ENCODE peak calls at places on chromosome 14, in five cellular contexts. C is ELR, O is DMS79 treated with DMSO at 0.1 percent for 48 hours, H is DMS 273 treated with DMSO at 0.1 percent for 48 hours, P is tibial artery. X is an unnamed sample.

GRCh38 chr14:39884091-39884490 is 451.9 kb upstream of the FBXO33 start:
- DNase-seq in C (no peak), O (no peak), H (no peak), P (no peak), X (no peak)

GRCh38 chr14:70652871-70653270 is 11.2 kb downstream of the TTC9 start:
- DNase-seq in C (peak; percentile 22), O (no peak), H (no peak), P (no peak), X (no peak)

GRCh38 chr14:92997343-92998061 is 74.6 kb downstream of the CHGA start:
- DNase-seq in C (peak; percentile 32), O (no peak), H (no peak), P (no peak), X (no peak)

GRCh38 chr14:31208546-31209424 is 1.2 kb upstream of the HECTD1 start:
- DNase-seq in C (no peak), O (no peak), H (no peak), P (no peak), X (peak; percentile 11)

GRCh38 chr14:64563696-64564095 is 13.9 kb downstream of the PPP1R36 start:
- DNase-seq in C (no peak), O (no peak), H (no peak), P (no peak), X (no peak)

GRCh38 chr14:64630778-64631177 is 73.4 kb upstream of the PLEKHG3 start:
- DNase-seq in C (no peak), O (no peak), H (no peak), P (no peak), X (peak; percentile 37)

GRCh38 chr14:91911474-91912032 is 35.9 kb downstream of the FBLN5 start:
- DNase-seq in C (peak; percentile 56), O (peak; percentile 45), H (no peak), P (no peak), X (peak; percentile 37)

GRCh38 chr14:100692859-100693558 is 33.7 kb upstream of the DLK1 start:
- DNase-seq in C (peak; percentile 99), O (peak; percentile 90), H (no peak), P (no peak), X (no peak)

GRCh38 chr14:22152901-22153300 is 436.1 kb downstream of the DAD1 start:
- DNase-seq in C (no peak), O (no peak), H (no peak), P (no peak), X (peak; percentile 21)

GRCh38 chr14:84927096-84927910 is 602.6 kb upstream of the FLRT2 start:
- DNase-seq in C (no peak), O (peak; percentile 64), H (no peak), P (no peak), X (no peak)

GRCh38 chr14:25111061-25111601 is 61.2 kb upstream of the STXBP6 start:
- DNase-seq in C (peak; percentile 73), O (no peak), H (peak; percentile 89), P (peak; percentile 42), X (no peak)

GRCh38 chr14:58805057-58805456 is 167.3 kb downstream of the DACT1 start:
- DNase-seq in C (no peak), O (peak; percentile 99), H (no peak), P (peak; percentile 27), X (no peak)

GRCh38 chr14:74488788-74489397 is 4.2 kb downstream of the NPC2 start:
- DNase-seq in C (peak; percentile 76), O (no peak), H (no peak), P (no peak), X (no peak)

GRCh38 chr14:93049295-93049694 is 66.4 kb downstream of the ITPK1 start:
- DNase-seq in C (no peak), O (peak; percentile 61), H (no peak), P (no peak), X (peak; percentile 88)

GRCh38 chr14:104140463-104141331 is 2.3 kb downstream of the KIF26A start:
- DNase-seq in C (no peak), O (no peak), H (no peak), P (no peak), X (no peak)

GRCh38 chr14:91410781-91411536 is 6.7 kb downstream of the CCDC88C start:
- DNase-seq in C (no peak), O (no peak), H (no peak), P (no peak), X (no peak)

GRCh38 chr14:34496679-34497513 is 34.9 kb upstream of the SPTSSA start:
- DNase-seq in C (peak; percentile 99), O (no peak), H (no peak), P (peak; percentile 68), X (peak; percentile 74)